ENCODE peak calls at places on chromosomes 4 and X, in seven cellular contexts. D is endodermal cell, I is lung, J is esophagus squamous epithelium, T is upper lobe of left lung, V is suprapubic skin, N is SK-N-SH. M is an unnamed sample. For H3K4me1, the result is how much of the 10 kb centered on the place peaks cover.

GRCh38 chrX:68835104-68835442 is 6.3 kb downstream of the EFNB1 start:
- DNase-seq in D (no peak), I (no peak), J (no peak), T (no peak), V (peak), N (no peak), M (no peak)

GRCh38 chr4:155371432-155372043 is 5.2 kb downstream of the MAP9 start:
- DNase-seq in D (no peak), I (no peak), J (no peak), T (no peak), V (no peak), N (peak), M (no peak)

GRCh38 chr4:166277406-166277805 is 404.4 kb downstream of the TLL1 start:
- DNase-seq in D (no peak), I (no peak), J (no peak), T (no peak), V (no peak), N (no peak), M (no peak)

GRCh38 chr4:1593881-1594345 is 90.2 kb downstream of the FAM53A start:
- DNase-seq in D (no peak), I (no peak), J (no peak), T (no peak), V (peak), N (peak), M (peak)

GRCh38 chrX:17803449-17803848 is 57.6 kb downstream of the RAI2 start:
- DNase-seq in D (no peak), I (no peak), J (no peak), T (no peak), V (no peak), N (no peak), M (no peak)

GRCh38 chr4:187814737-187815465 is 180.7 kb upstream of the ZFP42 start:
- DNase-seq in D (no peak), I (peak), J (no peak), T (no peak), V (no peak), N (no peak), M (no peak)

GRCh38 chr4:67437974-67438713 is 107.2 kb downstream of the CENPC start:
- DNase-seq in D (no peak), I (no peak), J (no peak), T (no peak), V (no peak), N (no peak), M (no peak)

GRCh38 chr4:44446191-44446590 is 2.4 kb downstream of the KCTD8 start:
- DNase-seq in D (no peak), I (no peak), J (no peak), T (no peak), V (no peak), N (no peak), M (no peak)

GRCh38 chrX:40424259-40424658 is 156.5 kb upstream of the ATP6AP2 start:
- DNase-seq in D (no peak), I (no peak), J (no peak), T (no peak), V (no peak), N (no peak), M (no peak)

GRCh38 chrX:103729015-103729414 is 18.3 kb downstream of the TMEM31 start:
- DNase-seq in D (peak), I (no peak), J (no peak), T (no peak), V (no peak), N (no peak), M (no peak)

GRCh38 chr4:131488772-131489171 is 1660.3 kb upstream of the PCDH10 start:
- DNase-seq in D (no peak), I (no peak), J (no peak), T (no peak), V (no peak), N (no peak), M (no peak)

GRCh38 chrX:100969408-100969807 is at the start of gene ARL13A:
- DNase-seq in D (no peak), I (no peak), J (no peak), T (no peak), V (no peak), N (no peak), M (no peak)

GRCh38 chr4:26859762-26860156 is 882 bp upstream of the STIM2 start:
- DNase-seq in D (peak), I (no peak), J (no peak), T (no peak), V (no peak), N (no peak), M (no peak)

GRCh38 chrX:84747516-84747915 is 245.3 kb upstream of the HDX start:
- DNase-seq in D (no peak), I (no peak), J (no peak), T (no peak), V (no peak), N (no peak), M (no peak)

GRCh38 chrX:112270991-112271390 is 188.4 kb upstream of the TRPC5 start:
- DNase-seq in D (no peak), I (no peak), J (no peak), T (no peak), V (no peak), N (no peak), M (no peak)

GRCh38 chrX:71950066-71950465 is 39.4 kb downstream of the NHSL2 start:
- DNase-seq in D (no peak), I (no peak), J (no peak), T (no peak), V (no peak), N (no peak), M (no peak)

GRCh38 chr4:172270421-172270820 is 457.2 kb downstream of the GALNTL6 start:
- DNase-seq in D (no peak), I (no peak), J (no peak), T (no peak), V (no peak), N (no peak), M (no peak)

GRCh38 chr4:148152868-148153630 is 289.2 kb downstream of the NR3C2 start:
- DNase-seq in D (no peak), I (no peak), J (no peak), T (no peak), V (no peak), N (no peak), M (no peak)

GRCh38 chrX:24149346-24150050 is at the start of gene ZFX:
- DNase-seq in D (peak), I (peak), J (peak), T (peak), V (peak), N (peak), M (peak)

GRCh38 chrX:10922158-10922557 is 189.0 kb upstream of the HCCS start:
- DNase-seq in D (no peak), I (no peak), J (no peak), T (no peak), V (no peak), N (no peak), M (no peak)

GRCh38 chrX:10618911-10619310 is 1.5 kb downstream of the MID1 start:
- DNase-seq in D (no peak), I (no peak), J (no peak), T (no peak), V (no peak), N (no peak), M (no peak)

GRCh38 chr4:184599492-184600135 is 49.6 kb downstream of the CASP3 start:
- DNase-seq in D (no peak), I (no peak), J (no peak), T (no peak), V (no peak), N (no peak), M (no peak)

GRCh38 chrX:64975491-64975890 is 759 bp downstream of the ZC4H2 start:
- DNase-seq in D (peak), I (no peak), J (no peak), T (peak), V (no peak), N (peak), M (peak)

GRCh38 chr4:8323947-8324555 is 54.5 kb downstream of the HTRA3 start:
- DNase-seq in D (peak), I (no peak), J (no peak), T (no peak), V (no peak), N (no peak), M (peak)

GRCh38 chrX:38061335-38061734 is 55.0 kb downstream of the SYTL5 start:
- DNase-seq in D (no peak), I (no peak), J (no peak), T (no peak), V (no peak), N (no peak), M (no peak)

GRCh38 chrX:42505057-42505456 is 272.9 kb downstream of the PPP1R2C start:
- DNase-seq in D (peak), I (no peak), J (no peak), T (no peak), V (no peak), N (no peak), M (no peak)

GRCh38 chrX:9566150-9566621 is 101.3 kb downstream of the TBL1X start:
- DNase-seq in D (no peak), I (no peak), J (no peak), T (peak), V (no peak), N (no peak), M (peak)

GRCh38 chrX:99719140-99719539 is 690.9 kb downstream of the PCDH19 start:
- DNase-seq in D (peak), I (no peak), J (no peak), T (no peak), V (no peak), N (no peak), M (no peak)

GRCh38 chr4:159434496-159435241 is 331.8 kb downstream of the RAPGEF2 start:
- DNase-seq in D (no peak), I (no peak), J (no peak), T (no peak), V (no peak), N (no peak), M (no peak)

GRCh38 chrX:10033360-10034007 is 66.3 kb downstream of the CLDN34 start:
- DNase-seq in D (no peak), I (no peak), J (no peak), T (no peak), V (no peak), N (no peak), M (no peak)

GRCh38 chrX:38260231-38260630 is 39.6 kb upstream of the SRPX start:
- DNase-seq in D (peak), I (no peak), J (no peak), T (no peak), V (no peak), N (peak), M (no peak)

GRCh38 chr4:107036602-107037151 is 564 bp upstream of the DKK2 start:
- DNase-seq in D (no peak), I (no peak), J (no peak), T (no peak), V (peak), N (peak), M (peak)

GRCh38 chr4:107034982-107035710 is 967 bp downstream of the DKK2 start:
- DNase-seq in D (peak), I (no peak), J (no peak), T (no peak), V (peak), N (peak), M (peak)

GRCh38 chr4:107035711-107036601 is at the start of gene DKK2:
- DNase-seq in D (peak), I (peak), J (no peak), T (no peak), V (peak), N (peak), M (no peak)

GRCh38 chr4:107037188-107037587 is 1.1 kb upstream of the DKK2 start:
- DNase-seq in D (peak), I (no peak), J (no peak), T (peak), V (peak), N (peak), M (peak)

GRCh38 chr4:107034091-107034698 is 1.9 kb downstream of the DKK2 start:
- DNase-seq in D (peak), I (peak), J (no peak), T (no peak), V (peak), N (peak), M (peak)
- TF ChIP-seq CTCF in D (peak), I (no peak), J (no peak), T (no peak), V (no peak), N (peak), M (no peak)

DNA sequence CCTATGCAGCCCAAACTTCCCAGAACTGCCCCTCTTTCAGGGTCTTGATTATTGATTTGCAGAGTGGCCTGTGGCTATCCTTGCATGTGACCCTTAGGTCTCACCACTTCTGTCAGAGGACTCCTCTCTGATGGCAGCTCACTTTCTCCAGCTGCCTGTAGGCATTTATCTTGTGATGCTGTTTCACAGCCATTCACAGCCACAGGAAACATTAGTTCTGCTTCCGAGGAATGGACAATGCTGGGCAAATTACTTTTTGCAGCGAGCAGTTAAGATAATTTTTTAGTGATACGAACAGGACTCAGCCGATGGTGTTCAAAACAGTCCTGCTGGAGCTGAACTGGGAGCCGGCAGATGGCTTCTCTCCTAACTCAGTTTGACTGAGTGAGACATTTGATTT is 58.3 kb upstream of the TMEM150C start:
- DNase-seq in D (no peak), I (no peak), J (no peak), T (no peak), V (no peak), N (peak), M (no peak)
- H3K4me1 ChIP-seq in D (under half), I (under half), J (under half), T (under half), V (under half), N (under half), M (under half)

GRCh38 chr4:80183196-80184052 is 13.9 kb upstream of the PRDM8 start:
- DNase-seq in D (no peak), I (no peak), J (no peak), T (no peak), V (peak), N (peak), M (peak)
- H3K27ac ChIP-seq in D (no peak), I (no peak), J (peak), T (peak), V (peak), N (peak), M (no peak)

GRCh38 chrX:93259029-93259428 is 414.3 kb downstream of the NAP1L3 start:
- DNase-seq in D (no peak), I (no peak), J (no peak), T (no peak), V (no peak), N (no peak), M (no peak)
- TF ChIP-seq CTCF in D (peak), I (no peak), J (no peak), T (peak), V (no peak), N (peak), M (no peak)